ENCODE peak calls at places on chromosomes 4 and X, in nine cellular contexts. I is stimulated activated CD4-positive, alpha-beta T cell treated with anti-CD3 and anti-CD28 coated beads, Interleukin-1b, Interleukin-23, amount 100 ng/mL, for 24 hours; N is NCI-H748 treated with DMSO at 0.1 percent for 48 hours; L is ureter; C is A549; T is NCI-H2107; Q is fibroblast of gingiva; H is PC-3; J is T-helper 2 cell. U is an unnamed sample.

GRCh38 chrX:43679058-43679457 is 23.0 kb downstream of the MAOA start:
- DNase-seq in I (no peak), J (no peak), N (no peak), C (no peak), T (no peak), Q (no peak), H (no peak), L (no peak), U (no peak)

GRCh38 chr4:22389240-22389871 is 126.5 kb downstream of the ADGRA3 start:
- DNase-seq in L (peak), J (no peak), N (peak), I (peak), C (peak), H (peak), T (no peak), Q (peak), U (peak)

GRCh38 chrX:134658421-134658896 is at the start of gene PLAC1:
- DNase-seq in I (no peak), T (no peak), N (peak), Q (no peak), L (no peak), J (no peak), C (peak), H (peak), U (no peak)

GRCh38 chr4:144659493-144659892 is 13.5 kb downstream of the HHIP start:
- DNase-seq in Q (no peak), J (no peak), T (no peak), I (no peak), H (no peak), C (no peak), N (no peak), L (no peak), U (no peak)

GRCh38 chr4:7412586-7412975 is 22.1 kb downstream of the PSAPL1 start:
- DNase-seq in T (no peak), Q (no peak), I (no peak), J (no peak), H (no peak), L (no peak), C (no peak), N (no peak), U (peak)

GRCh38 chr4:36392916-36393315 is 111.5 kb downstream of the DTHD1 start:
- DNase-seq in J (no peak), H (no peak), N (no peak), I (no peak), C (no peak), L (no peak), T (no peak), Q (no peak), U (no peak)

GRCh38 chrX:116490091-116490490 is 27.3 kb upstream of the CT83 start:
- DNase-seq in J (no peak), H (peak), T (no peak), L (no peak), C (peak), I (no peak), Q (no peak), N (peak), U (no peak)

GRCh38 chr4:112245383-112245782 is 13.8 kb downstream of the AP1AR start:
- DNase-seq in H (peak), Q (peak), N (no peak), C (no peak), J (no peak), L (no peak), I (no peak), T (no peak), U (no peak)

GRCh38 chr4:64272432-64272831 is 136.8 kb downstream of the TECRL start:
- DNase-seq in T (no peak), N (no peak), Q (no peak), L (no peak), C (no peak), J (no peak), H (peak), I (no peak), U (no peak)

GRCh38 chr4:151117371-151117962 is 18.0 kb downstream of the RPS3A start:
- DNase-seq in T (no peak), Q (peak), C (peak), I (peak), J (no peak), H (peak), N (peak), L (peak), U (peak)

GRCh38 chrX:7314425-7314824 is 166.5 kb upstream of the PUDP start:
- DNase-seq in N (no peak), J (no peak), H (no peak), C (no peak), I (no peak), T (no peak), Q (no peak), L (no peak), U (no peak)

GRCh38 chr4:10898072-10898471 is 213.5 kb upstream of the CLNK start:
- DNase-seq in Q (no peak), H (no peak), I (no peak), N (no peak), C (no peak), T (no peak), L (no peak), J (no peak), U (no peak)

GRCh38 chrX:41350150-41350975 is 16.4 kb downstream of the DDX3X start:
- DNase-seq in T (no peak), J (no peak), I (no peak), C (peak), H (peak), N (no peak), Q (no peak), L (no peak), U (no peak)

GRCh38 chr4:108117473-108118182 is 51.1 kb downstream of the LEF1 start:
- DNase-seq in C (peak), T (no peak), N (no peak), Q (no peak), H (peak), I (no peak), L (no peak), J (no peak), U (no peak)

GRCh38 chr4:75995727-75996126 is 5.0 kb upstream of the SDAD1 start:
- DNase-seq in T (no peak), C (peak), J (no peak), L (no peak), H (peak), Q (peak), I (no peak), N (peak), U (no peak)

GRCh38 chr4:89173336-89174090 is 62.2 kb downstream of the TIGD2 start:
- DNase-seq in Q (no peak), L (no peak), H (no peak), N (no peak), I (no peak), C (no peak), T (no peak), J (no peak), U (peak)

GRCh38 chr4:8278009-8278395 is 8.4 kb downstream of the HTRA3 start:
- DNase-seq in N (no peak), H (no peak), I (no peak), J (no peak), T (no peak), C (no peak), Q (no peak), L (no peak), U (no peak)

GRCh38 chr4:77177196-77177595 is 20.2 kb downstream of the CCNG2 start:
- DNase-seq in I (no peak), L (no peak), Q (no peak), C (no peak), N (no peak), J (no peak), H (no peak), T (no peak), U (peak)

GRCh38 chr4:107467461-107467860 is 252.6 kb downstream of the PAPSS1 start:
- DNase-seq in L (no peak), Q (peak), N (no peak), T (no peak), J (no peak), H (no peak), C (no peak), I (no peak), U (no peak)

GRCh38 chr4:87042221-87042620 is 107.4 kb downstream of the AFF1 start:
- DNase-seq in H (no peak), C (no peak), I (no peak), N (no peak), J (no peak), T (no peak), Q (no peak), L (no peak), U (no peak)

GRCh38 chrX:50799531-50799961 is 14.4 kb downstream of the SHROOM4 start:
- DNase-seq in J (no peak), Q (peak), I (no peak), L (no peak), H (no peak), C (peak), N (no peak), T (no peak), U (no peak)

GRCh38 chrX:154829926-154830442 is 4.5 kb downstream of the SMIM9 start:
- DNase-seq in C (no peak), L (no peak), Q (no peak), I (no peak), T (no peak), J (no peak), N (no peak), H (no peak), U (no peak)

GRCh38 chrX:8037593-8038348 is 110.6 kb upstream of the PNPLA4 start:
- DNase-seq in N (no peak), T (no peak), J (no peak), L (no peak), C (no peak), I (no peak), H (no peak), Q (no peak), U (no peak)

GRCh38 chr4:184237612-184238011 is 19.9 kb upstream of the ENPP6 start:
- DNase-seq in Q (no peak), H (no peak), T (no peak), I (peak), L (no peak), C (no peak), J (no peak), N (no peak), U (no peak)